ENCODE peak calls at places on chromosomes 11 and 22, in four cellular contexts. D, A, J and O are unnamed samples.

GRCh38 chr11:129416080-129416820 is 40.6 kb downstream of the BARX2 start:
- DNase-seq in D (no peak), A (no peak), J (no peak), O (no peak)

GRCh38 chr11:128375941-128376340 is 211.4 kb downstream of the ETS1 start:
- DNase-seq in J (no peak), D (no peak), A (no peak), O (no peak)

GRCh38 chr11:18721576-18722292 is 4.3 kb downstream of the IGSF22 start:
- DNase-seq in J (peak; percentile 61), D (peak; percentile 71), A (peak; percentile 40), O (peak; percentile 37)

GRCh38 chr11:43316451-43316850 is 4.7 kb downstream of the API5 start:
- DNase-seq in A (no peak), J (no peak), D (no peak), O (peak; percentile 1)

GRCh38 chr11:99325807-99326206 is 305.1 kb downstream of the CNTN5 start:
- DNase-seq in J (peak; percentile 36), A (no peak), D (no peak), O (peak; percentile 57)

GRCh38 chr11:92527467-92527866 is 302.8 kb downstream of the FAT3 start:
- DNase-seq in D (no peak), A (no peak), J (no peak), O (no peak)

GRCh38 chr11:2741377-2742131 is 41.8 kb upstream of the KCNQ1OT1 start:
- DNase-seq in D (peak; percentile 69), J (peak; percentile 61), A (no peak), O (peak; percentile 67)

GRCh38 chr11:250740-251299 is 14.0 kb downstream of the PSMD13 start:
- DNase-seq in D (no peak), J (peak; percentile 67), A (no peak), O (peak; percentile 58)

GRCh38 chr11:17389957-17390649 is 1.6 kb upstream of the KCNJ11 start:
- DNase-seq in A (no peak), D (no peak), J (no peak), O (no peak)
- H3K4me3 ChIP-seq in A (no peak overlapping the region), D (no peak overlapping the region), J (no peak overlapping the region), O (no peak overlapping the region)

DNA sequence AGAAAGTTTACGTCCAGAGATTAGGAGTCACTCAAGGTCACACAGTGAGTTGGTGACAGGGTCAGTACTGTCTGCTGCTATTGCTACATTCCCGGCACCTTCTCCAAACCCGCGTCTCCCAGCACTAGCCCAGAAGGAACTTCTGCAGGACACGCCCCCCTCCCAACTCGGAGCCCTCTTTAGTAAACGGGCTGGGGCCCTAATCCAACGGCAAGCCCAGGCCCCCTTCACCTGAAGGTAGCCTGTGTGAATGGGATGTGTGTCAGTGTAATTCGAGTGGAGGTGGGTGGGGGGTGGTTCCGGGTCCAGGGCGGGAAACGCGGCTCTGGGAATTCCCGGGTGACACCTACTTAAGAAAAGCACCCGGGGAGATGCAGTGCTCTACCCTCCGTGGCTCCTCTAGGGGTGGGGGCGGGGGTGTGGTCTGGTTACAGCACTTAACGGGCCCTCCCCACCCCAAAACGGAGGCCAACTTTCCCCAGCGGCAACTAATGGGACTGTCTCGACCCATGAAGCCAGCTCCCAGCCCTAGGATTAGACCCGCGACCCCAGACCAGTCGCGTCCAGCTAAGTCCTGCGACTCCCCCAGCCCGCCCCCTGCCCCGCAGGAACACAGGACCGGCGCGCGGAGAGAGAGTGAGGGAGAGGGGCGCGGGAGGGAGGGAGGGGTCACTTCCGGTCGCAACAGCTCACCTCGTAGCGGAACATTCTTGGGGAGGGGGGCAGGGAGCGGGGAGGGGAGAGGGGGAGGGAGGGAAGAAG is 468 bp downstream of the PATL1 start:
- DNase-seq in A (peak; percentile 70), J (peak; percentile 64), D (no peak), O (peak; percentile 43)
- TF ChIP-seq CTCF in A (peak; percentile 32), J (peak; percentile 14), D (peak; percentile 28), O (peak; percentile 38)

DNA sequence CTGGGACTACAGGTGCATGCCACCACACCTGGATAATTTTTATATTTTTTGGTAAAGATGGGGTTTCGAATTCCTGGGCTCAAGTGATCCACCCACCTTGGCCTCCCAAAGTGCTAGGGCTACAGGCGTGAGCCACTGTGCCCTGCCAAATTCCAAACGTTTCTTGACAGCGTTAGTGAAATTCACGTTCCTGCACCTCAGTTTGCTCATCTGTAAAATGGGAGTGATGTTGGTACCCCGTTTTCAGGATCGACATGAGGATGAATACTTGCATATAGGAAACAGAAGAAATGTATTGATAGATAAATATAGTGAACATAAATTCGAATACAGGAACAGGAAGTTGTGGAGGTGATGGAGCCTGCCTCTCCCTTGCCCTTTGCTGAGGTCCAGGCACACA is 10.2 kb upstream of the LTO1 start:
- DNase-seq in A (no peak), J (no peak), D (no peak), O (no peak)
- H3K4me3 ChIP-seq in A (no peak overlapping the region), J (no peak overlapping the region), D (no peak overlapping the region), O (no peak overlapping the region)

DNA sequence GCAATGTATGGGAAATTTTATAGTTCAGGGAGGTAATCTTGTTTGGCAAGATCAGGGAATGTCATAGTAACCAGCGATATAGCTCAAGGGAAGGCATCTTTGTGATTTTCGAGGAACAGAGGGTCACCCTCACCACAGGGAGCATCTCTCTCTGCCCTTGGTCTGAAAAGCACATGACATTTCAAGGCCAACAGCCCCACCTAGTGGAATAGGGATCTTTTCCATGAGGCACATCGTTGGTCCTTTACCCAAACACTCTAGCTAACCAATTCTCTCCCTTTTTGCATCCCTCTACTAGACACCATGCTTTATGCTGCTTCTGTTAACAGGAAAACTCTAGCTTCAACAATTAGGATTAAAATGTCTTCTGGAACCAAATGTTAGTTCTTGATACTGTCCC is 179.0 kb downstream of the GRM5 start:
- DNase-seq in A (no peak), D (no peak), J (peak; percentile 21), O (peak; percentile 71)
- TF ChIP-seq CTCF in A (no peak), D (no peak), J (peak; percentile 23), O (peak; percentile 56)

GRCh38 chr11:3894128-3894731 is 38.8 kb downstream of the STIM1 start:
- DNase-seq in J (no peak), A (no peak), D (no peak), O (peak; percentile 31)
- H3K4me3 ChIP-seq in J (no peak overlapping the region), A (no peak overlapping the region), D (no peak overlapping the region), O (no peak overlapping the region)

GRCh38 chr22:17419348-17419747 is 50.1 kb downstream of the CECR2 start:
- DNase-seq in A (no peak), J (no peak), D (no peak), O (no peak)
- TF ChIP-seq CTCF in A (no peak), J (no peak), D (no peak), O (no peak)